ENCODE peak calls at places on chromosome 10, in nine cellular contexts. O is DND-41, A is neural crest cell, N is GM23338, Y is WERI-Rb-1, C is WTC11, E is HL-60, W is ovary, M is IMR-90. P is an unnamed sample.
A peak's percentile ranks its signal among the peaks of the same experiment; 100 is the strongest.

GRCh38 chr10:48511855-48512191 is 93.0 kb downstream of the ARHGAP22 start:
- DNase-seq in Y (peak; percentile 1), C (no peak), E (no peak), M (no peak), O (no peak), A (no peak), N (no peak), W (no peak), P (no peak)

GRCh38 chr10:103145860-103146466 is 47.1 kb downstream of the NT5C2 start:
- DNase-seq in Y (no peak), W (peak; percentile 52), C (no peak), M (peak; percentile 92), N (no peak), E (no peak), O (no peak), A (no peak), P (peak; percentile 37)

GRCh38 chr10:132007681-132008080 is 26.0 kb upstream of the BNIP3 start:
- DNase-seq in C (no peak), W (no peak), A (no peak), O (no peak), M (no peak), N (no peak), Y (no peak), E (no peak), P (no peak)

GRCh38 chr10:98365698-98366530 is 49.1 kb downstream of the PYROXD2 start:
- DNase-seq in A (no peak), N (no peak), Y (no peak), W (no peak), E (no peak), M (no peak), O (no peak), C (no peak), P (peak; percentile 71)

GRCh38 chr10:18868919-18869318 is 179.7 kb upstream of the MALRD1 start:
- DNase-seq in N (no peak), O (no peak), E (no peak), Y (no peak), W (no peak), M (no peak), C (no peak), A (no peak), P (no peak)

GRCh38 chr10:103854687-103855423 is 521 bp downstream of the SH3PXD2A start:
- DNase-seq in C (peak; percentile 53), O (peak; percentile 10), A (peak; percentile 53), N (peak; percentile 60), W (peak; percentile 73), E (no peak), M (peak; percentile 24), Y (peak; percentile 48), P (peak; percentile 17)

GRCh38 chr10:42953684-42954674 is 122.9 kb upstream of the RET start:
- DNase-seq in N (no peak), O (no peak), W (no peak), A (no peak), E (no peak), C (peak; percentile 5), Y (no peak), M (no peak), P (no peak)

GRCh38 chr10:3148041-3148440 is 24.5 kb downstream of the PITRM1 start:
- DNase-seq in C (no peak), W (no peak), O (no peak), M (no peak), E (no peak), A (no peak), Y (no peak), N (no peak), P (no peak)

GRCh38 chr10:74153123-74153522 is 2.1 kb downstream of the ADK start:
- DNase-seq in A (no peak), C (no peak), W (no peak), O (no peak), E (no peak), M (peak; percentile 66), N (peak; percentile 68), Y (no peak), P (peak; percentile 24)

GRCh38 chr10:74153676-74154075 is 2.7 kb downstream of the ADK start:
- DNase-seq in A (no peak), C (no peak), O (no peak), N (no peak), Y (no peak), W (no peak), E (no peak), M (no peak), P (no peak)

GRCh38 chr10:74150151-74151056 is at the start of gene AP3M1:
- DNase-seq in O (peak; percentile 85), N (peak; percentile 97), C (peak; percentile 87), E (peak; percentile 81), W (peak; percentile 86), A (no peak), M (no peak), Y (peak; percentile 86), P (peak; percentile 80)

GRCh38 chr10:74151879-74152722 is 1.1 kb downstream of the ADK start:
- DNase-seq in E (no peak), N (no peak), C (no peak), Y (no peak), A (no peak), O (no peak), W (no peak), M (no peak), P (no peak)

DNA sequence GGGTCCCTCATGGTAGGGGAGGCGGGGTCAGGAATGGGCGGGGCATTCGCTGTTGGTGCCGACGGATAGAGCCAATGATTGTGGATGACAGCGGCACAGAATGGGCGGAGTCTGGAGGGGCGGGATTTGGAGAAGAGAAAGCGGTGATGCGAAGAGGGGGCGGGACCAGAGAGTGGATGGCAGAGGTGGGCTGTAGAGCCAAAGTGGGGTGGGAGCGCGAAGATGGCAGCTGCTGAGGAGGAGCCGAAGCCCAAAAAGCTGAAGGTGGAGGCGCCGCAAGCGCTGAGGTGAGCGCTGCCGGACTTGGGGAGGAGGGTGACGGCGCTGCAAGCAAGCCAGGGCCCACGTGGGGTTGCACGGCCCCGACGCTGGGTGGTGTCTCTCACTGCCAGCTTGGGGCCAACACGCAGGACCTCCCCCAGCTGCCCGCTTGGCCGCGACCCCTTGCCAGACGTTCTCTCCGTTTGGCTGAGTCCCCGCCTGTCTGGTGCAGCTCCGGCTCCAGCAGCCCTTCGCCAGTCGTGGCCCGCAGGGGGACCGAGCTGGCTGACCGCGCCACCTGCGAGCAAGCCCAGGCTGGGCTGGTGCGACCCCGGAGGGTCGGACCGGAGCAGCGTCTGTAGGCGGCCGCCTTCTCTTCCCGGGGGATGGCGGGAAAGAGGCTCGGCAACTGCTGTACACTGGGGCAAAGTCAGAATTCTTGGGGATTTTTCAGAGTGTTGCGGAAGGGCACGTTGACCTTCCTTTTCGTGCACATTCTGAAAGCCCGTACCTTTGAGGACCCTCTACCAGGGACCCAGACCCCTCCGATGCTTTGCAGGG is at the start of gene ADK:
- DNase-seq in Y (peak; percentile 100), O (peak; percentile 100), A (peak; percentile 100), M (peak; percentile 96), C (peak; percentile 100), E (peak; percentile 95), N (peak; percentile 100), W (peak; percentile 100), P (peak; percentile 100)
- TF ChIP-seq CTCF in Y (peak; percentile 47), O (peak; percentile 22), A (peak; percentile 66), M (peak; percentile 17), C (no peak), E (peak; percentile 16), N (no peak), W (peak; percentile 59), P (no peak)

GRCh38 chr10:71267508-71268240 is 51.4 kb upstream of the SLC29A3 start:
- DNase-seq in O (no peak), C (no peak), A (no peak), N (no peak), E (no peak), M (no peak), Y (no peak), W (no peak), P (no peak)

GRCh38 chr10:71268751-71269150 is 50.3 kb upstream of the SLC29A3 start:
- DNase-seq in C (no peak), M (peak; percentile 44), N (no peak), O (no peak), W (no peak), Y (no peak), A (no peak), E (no peak), P (no peak)

GRCh38 chr10:71269301-71270288 is 49.5 kb upstream of the SLC29A3 start:
- DNase-seq in E (no peak), A (no peak), C (peak; percentile 73), O (no peak), M (peak; percentile 49), Y (no peak), W (no peak), N (peak; percentile 92), P (no peak)

GRCh38 chr10:71266918-71267442 is 52.1 kb upstream of the SLC29A3 start:
- DNase-seq in A (no peak), O (no peak), C (no peak), E (no peak), N (no peak), M (peak; percentile 41), W (no peak), Y (no peak), P (no peak)

GRCh38 chr10:71268247-71268691 is 50.8 kb upstream of the SLC29A3 start:
- DNase-seq in Y (peak; percentile 43), N (peak; percentile 64), C (peak; percentile 48), A (no peak), W (no peak), M (peak; percentile 63), O (no peak), E (no peak), P (peak; percentile 28)
- TF ChIP-seq CTCF in Y (peak; percentile 73), N (peak; percentile 77), C (no peak), A (peak; percentile 49), W (no peak), M (peak; percentile 62), O (peak; percentile 15), E (no peak), P (no peak)

GRCh38 chr10:93678805-93679587 is 23.4 kb downstream of the FRA10AC1 start:
- DNase-seq in E (no peak), A (no peak), Y (no peak), C (no peak), N (no peak), M (no peak), W (no peak), O (no peak), P (no peak)

GRCh38 chr10:93678386-93678785 is 24.0 kb downstream of the FRA10AC1 start:
- DNase-seq in C (no peak), E (no peak), Y (no peak), A (no peak), M (no peak), N (no peak), W (no peak), O (no peak), P (no peak)

GRCh38 chr10:93680414-93681047 is 21.9 kb downstream of the FRA10AC1 start:
- DNase-seq in O (no peak), N (peak; percentile 27), Y (no peak), M (peak; percentile 37), A (no peak), E (no peak), W (no peak), C (no peak), P (no peak)
- TF ChIP-seq CTCF in O (peak; percentile 47), N (peak; percentile 44), Y (peak; percentile 22), M (peak; percentile 57), A (peak; percentile 76), E (peak; percentile 22), W (no peak), C (no peak), P (peak; percentile 25)

GRCh38 chr10:77673086-77673485 is 35.5 kb upstream of the KCNMA1 start:
- DNase-seq in C (no peak), A (no peak), M (peak; percentile 10), N (no peak), Y (no peak), E (no peak), O (no peak), W (no peak), P (no peak)

GRCh38 chr10:77669892-77670291 is 32.3 kb upstream of the KCNMA1 start:
- DNase-seq in Y (no peak), A (no peak), C (no peak), N (no peak), E (no peak), O (no peak), M (peak; percentile 27), W (no peak), P (no peak)

GRCh38 chr10:77670817-77671443 is 33.3 kb upstream of the KCNMA1 start:
- DNase-seq in C (no peak), W (no peak), O (no peak), A (no peak), E (no peak), N (no peak), Y (no peak), M (no peak), P (no peak)

GRCh38 chr10:77673515-77674140 is 36.0 kb upstream of the KCNMA1 start:
- DNase-seq in E (no peak), A (no peak), O (no peak), W (no peak), C (no peak), Y (no peak), M (no peak), N (no peak), P (no peak)

GRCh38 chr10:77671594-77672252 is 34.1 kb upstream of the KCNMA1 start:
- DNase-seq in C (no peak), Y (peak; percentile 61), N (no peak), M (no peak), O (no peak), W (no peak), A (no peak), E (no peak), P (no peak)
- TF ChIP-seq CTCF in C (no peak), Y (peak; percentile 61), N (peak; percentile 13), M (no peak), O (no peak), W (no peak), A (no peak), E (no peak), P (no peak)

P was measured in Calu3.